ENCODE peak calls at places on chromosomes 7 and 10, in nine cellular contexts. Y, V, N, B, H, W, Q, G and M are unnamed samples.

GRCh38 chr10:15370212-15370740 is 813 bp downstream of the FAM171A1 start:
- DNase-seq in Y (no peak), V (peak), N (peak), B (no peak), H (peak), W (no peak), Q (peak), G (peak), M (peak)

GRCh38 chr10:47252093-47252780 is 47.8 kb upstream of the GDF10 start:
- DNase-seq in Y (no peak), V (no peak), N (no peak), B (no peak), H (no peak), W (no peak), Q (no peak), G (no peak), M (no peak)

GRCh38 chr7:69845721-69846495 is 247.6 kb downstream of the AUTS2 start:
- DNase-seq in Y (no peak), V (no peak), N (no peak), B (no peak), H (no peak), W (no peak), Q (no peak), G (no peak), M (no peak)

GRCh38 chr10:2076528-2076927 is 339.2 kb upstream of the ADARB2 start:
- DNase-seq in Y (no peak), V (no peak), N (no peak), B (no peak), H (no peak), W (no peak), Q (no peak), G (no peak), M (no peak)

GRCh38 chr10:14507721-14508120 is 177.0 kb upstream of the FRMD4A start:
- DNase-seq in Y (no peak), V (no peak), N (no peak), B (no peak), H (no peak), W (no peak), Q (no peak), G (no peak), M (no peak)

GRCh38 chr7:80699030-80699638 is 60.7 kb downstream of the CD36 start:
- DNase-seq in Y (no peak), V (peak), N (peak), B (peak), H (no peak), W (peak), Q (no peak), G (peak), M (peak)

GRCh38 chr7:44308741-44309270 is 16.6 kb downstream of the CAMK2B start:
- DNase-seq in Y (no peak), V (peak), N (peak), B (no peak), H (no peak), W (no peak), Q (no peak), G (no peak), M (no peak)

GRCh38 chr7:29328811-29329210 is 134.2 kb downstream of the CHN2 start:
- DNase-seq in Y (no peak), V (no peak), N (no peak), B (no peak), H (no peak), W (no peak), Q (no peak), G (peak), M (no peak)

GRCh38 chr7:27560706-27561235 is 101.9 kb downstream of the HIBADH start:
- DNase-seq in Y (no peak), V (no peak), N (no peak), B (peak), H (no peak), W (peak), Q (no peak), G (peak), M (peak)

GRCh38 chr10:132364594-132364970 is 32.4 kb upstream of the PWWP2B start:
- DNase-seq in Y (no peak), V (no peak), N (no peak), B (peak), H (no peak), W (no peak), Q (no peak), G (no peak), M (no peak)

GRCh38 chr10:17428616-17429097 is 25.7 kb downstream of the ST8SIA6 start:
- DNase-seq in Y (no peak), V (no peak), N (no peak), B (no peak), H (peak), W (no peak), Q (no peak), G (no peak), M (no peak)

GRCh38 chr10:11986593-11987216 is 55.9 kb downstream of the UPF2 start:
- DNase-seq in Y (peak), V (peak), N (peak), B (peak), H (peak), W (peak), Q (peak), G (peak), M (peak)

GRCh38 chr10:121531076-121531829 is 67.0 kb downstream of the FGFR2 start:
- DNase-seq in Y (no peak), V (no peak), N (no peak), B (peak), H (no peak), W (no peak), Q (no peak), G (no peak), M (no peak)

GRCh38 chr7:4132221-4132620 is 549.9 kb upstream of the FOXK1 start:
- DNase-seq in Y (no peak), V (no peak), N (no peak), B (no peak), H (no peak), W (no peak), Q (no peak), G (no peak), M (no peak)

GRCh38 chr7:3892167-3892566 is 591.1 kb downstream of the SDK1 start:
- DNase-seq in Y (no peak), V (no peak), N (no peak), B (peak), H (no peak), W (no peak), Q (no peak), G (no peak), M (no peak)

GRCh38 chr7:135672560-135673359 is 10.4 kb downstream of the STMP1 start:
- DNase-seq in Y (no peak), V (peak), N (peak), B (peak), H (no peak), W (peak), Q (no peak), G (peak), M (peak)

GRCh38 chr10:131219584-131219886 is 92.0 kb downstream of the TCERG1L start:
- DNase-seq in Y (no peak), V (no peak), N (no peak), B (no peak), H (no peak), W (no peak), Q (no peak), G (no peak), M (no peak)

GRCh38 chr7:3922175-3922635 is 621.2 kb downstream of the SDK1 start:
- DNase-seq in Y (peak), V (no peak), N (no peak), B (peak), H (peak), W (peak), Q (no peak), G (peak), M (peak)

GRCh38 chr7:53690411-53690810 is 655.0 kb downstream of the POM121L12 start:
- DNase-seq in Y (no peak), V (no peak), N (no peak), B (no peak), H (no peak), W (no peak), Q (no peak), G (no peak), M (no peak)

GRCh38 chr10:100043344-100043743 is 33.6 kb upstream of the DNMBP start:
- DNase-seq in Y (no peak), V (no peak), N (no peak), B (peak), H (peak), W (no peak), Q (no peak), G (no peak), M (peak)

GRCh38 chr10:114482915-114483314 is 78.6 kb upstream of the AFAP1L2 start:
- DNase-seq in Y (peak), V (no peak), N (no peak), B (no peak), H (no peak), W (no peak), Q (no peak), G (no peak), M (no peak)

GRCh38 chr7:34260282-34260681 is 354.9 kb downstream of the BMPER start:
- DNase-seq in Y (no peak), V (peak), N (no peak), B (peak), H (no peak), W (peak), Q (no peak), G (peak), M (peak)

GRCh38 chr10:116671274-116671926 is 50.6 kb downstream of the PNLIPRP2 start:
- DNase-seq in Y (no peak), V (no peak), N (no peak), B (no peak), H (no peak), W (no peak), Q (no peak), G (no peak), M (peak)

GRCh38 chr10:27744478-27745379 is 890 bp downstream of the MKX start:
- DNase-seq in Y (peak), V (peak), N (peak), B (no peak), H (peak), W (no peak), Q (peak), G (peak), M (peak)

GRCh38 chr7:32761451-32762320 is 129.9 kb downstream of the KBTBD2 start:
- DNase-seq in Y (no peak), V (no peak), N (no peak), B (no peak), H (no peak), W (no peak), Q (no peak), G (no peak), M (no peak)

GRCh38 chr10:101353692-101354583 is at the start of gene BTRC:
- DNase-seq in Y (peak), V (peak), N (peak), B (peak), H (peak), W (peak), Q (peak), G (peak), M (peak)